ENCODE peak calls at places on chromosomes 2 and 18, in seven cellular contexts. One of them, this sample, is unnamed.

GRCh38 chr2:48699377-48699951 is 56.1 kb downstream of the LHCGR start:
- DNase-seq in lower lobe of right lung: no peak
- DNase-seq in tibial artery: no peak
- DNase-seq in RWPE2: no peak
- DNase-seq in GM13976: no peak
- DNase-seq in pancreas: no peak
- DNase-seq in endothelial cell: no peak
- DNase-seq in this sample: no peak

GRCh38 chr18:41745166-41746049 is 209.6 kb upstream of the PIK3C3 start:
- DNase-seq in lower lobe of right lung: no peak
- DNase-seq in tibial artery: no peak
- DNase-seq in RWPE2: peak
- DNase-seq in GM13976: peak
- DNase-seq in pancreas: peak
- DNase-seq in endothelial cell: peak
- DNase-seq in this sample: no peak

GRCh38 chr18:75083761-75084160 is 125.2 kb downstream of the PTGR3 start:
- DNase-seq in lower lobe of right lung: no peak
- DNase-seq in tibial artery: no peak
- DNase-seq in RWPE2: no peak
- DNase-seq in GM13976: no peak
- DNase-seq in pancreas: no peak
- DNase-seq in endothelial cell: no peak
- DNase-seq in this sample: peak

GRCh38 chr2:68565858-68566257 is 77.5 kb upstream of the PROKR1 start:
- DNase-seq in lower lobe of right lung: no peak
- DNase-seq in tibial artery: no peak
- DNase-seq in RWPE2: no peak
- DNase-seq in GM13976: no peak
- DNase-seq in pancreas: no peak
- DNase-seq in endothelial cell: no peak
- DNase-seq in this sample: no peak

GRCh38 chr18:68436485-68436884 is 278.4 kb downstream of the TMX3 start:
- DNase-seq in lower lobe of right lung: no peak
- DNase-seq in tibial artery: no peak
- DNase-seq in RWPE2: no peak
- DNase-seq in GM13976: no peak
- DNase-seq in pancreas: no peak
- DNase-seq in endothelial cell: peak
- DNase-seq in this sample: no peak

GRCh38 chr2:127226520-127227263 is 6.6 kb upstream of the CYP27C1 start:
- DNase-seq in lower lobe of right lung: peak
- DNase-seq in tibial artery: no peak
- DNase-seq in RWPE2: peak
- DNase-seq in GM13976: peak
- DNase-seq in pancreas: peak
- DNase-seq in endothelial cell: no peak
- DNase-seq in this sample: no peak

GRCh38 chr2:203400805-203401585 is 72.8 kb downstream of the ABI2 start:
- DNase-seq in lower lobe of right lung: no peak
- DNase-seq in tibial artery: no peak
- DNase-seq in RWPE2: no peak
- DNase-seq in GM13976: no peak
- DNase-seq in pancreas: no peak
- DNase-seq in endothelial cell: no peak
- DNase-seq in this sample: no peak

GRCh38 chr2:6823111-6823510 is 42.6 kb downstream of the CMPK2 start:
- DNase-seq in lower lobe of right lung: no peak
- DNase-seq in tibial artery: no peak
- DNase-seq in RWPE2: no peak
- DNase-seq in GM13976: no peak
- DNase-seq in pancreas: no peak
- DNase-seq in endothelial cell: no peak
- DNase-seq in this sample: no peak

GRCh38 chr2:64543006-64543697 is 19.0 kb downstream of the AFTPH start:
- DNase-seq in lower lobe of right lung: no peak
- DNase-seq in tibial artery: no peak
- DNase-seq in RWPE2: no peak
- DNase-seq in GM13976: no peak
- DNase-seq in pancreas: no peak
- DNase-seq in endothelial cell: no peak
- DNase-seq in this sample: no peak

DNA sequence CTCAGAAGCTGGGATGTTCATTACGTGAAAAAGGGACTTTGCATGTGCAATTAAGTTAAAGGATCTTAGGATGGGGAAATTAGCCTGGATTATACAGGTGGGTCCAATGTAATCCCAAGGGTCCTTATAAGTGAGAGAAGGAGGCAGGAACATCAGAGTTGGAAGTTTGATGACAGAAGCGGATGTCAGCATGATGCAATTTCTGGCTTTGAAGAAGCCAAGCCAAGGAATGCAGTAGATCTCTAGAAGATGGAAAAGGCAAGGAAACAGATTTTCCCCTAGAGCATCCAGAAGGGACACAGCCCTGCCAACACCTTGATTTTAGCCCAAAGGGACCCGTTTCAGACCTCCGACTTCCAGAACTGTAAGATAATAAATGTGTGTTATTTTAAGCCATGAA is 136.4 kb downstream of the LNPK start:
- DNase-seq in lower lobe of right lung: no peak
- DNase-seq in tibial artery: no peak
- DNase-seq in RWPE2: no peak
- DNase-seq in GM13976: no peak
- DNase-seq in pancreas: no peak
- DNase-seq in endothelial cell: no peak
- DNase-seq in this sample: no peak
- TF ChIP-seq CTCF in lower lobe of right lung: no peak
- TF ChIP-seq CTCF in tibial artery: no peak
- TF ChIP-seq CTCF in RWPE2: no peak
- TF ChIP-seq CTCF in GM13976: no peak
- TF ChIP-seq CTCF in pancreas: no peak
- TF ChIP-seq CTCF in endothelial cell: no peak
- TF ChIP-seq CTCF in this sample: no peak

GRCh38 chr18:3329471-3329870 is 67.5 kb downstream of the MYL12B start:
- DNase-seq in lower lobe of right lung: no peak
- DNase-seq in tibial artery: no peak
- DNase-seq in RWPE2: no peak
- DNase-seq in GM13976: no peak
- DNase-seq in pancreas: no peak
- DNase-seq in endothelial cell: no peak
- DNase-seq in this sample: no peak
- TF ChIP-seq CTCF in lower lobe of right lung: no peak
- TF ChIP-seq CTCF in tibial artery: no peak
- TF ChIP-seq CTCF in RWPE2: no peak
- TF ChIP-seq CTCF in GM13976: no peak
- TF ChIP-seq CTCF in pancreas: no peak
- TF ChIP-seq CTCF in endothelial cell: no peak
- TF ChIP-seq CTCF in this sample: no peak

DNA sequence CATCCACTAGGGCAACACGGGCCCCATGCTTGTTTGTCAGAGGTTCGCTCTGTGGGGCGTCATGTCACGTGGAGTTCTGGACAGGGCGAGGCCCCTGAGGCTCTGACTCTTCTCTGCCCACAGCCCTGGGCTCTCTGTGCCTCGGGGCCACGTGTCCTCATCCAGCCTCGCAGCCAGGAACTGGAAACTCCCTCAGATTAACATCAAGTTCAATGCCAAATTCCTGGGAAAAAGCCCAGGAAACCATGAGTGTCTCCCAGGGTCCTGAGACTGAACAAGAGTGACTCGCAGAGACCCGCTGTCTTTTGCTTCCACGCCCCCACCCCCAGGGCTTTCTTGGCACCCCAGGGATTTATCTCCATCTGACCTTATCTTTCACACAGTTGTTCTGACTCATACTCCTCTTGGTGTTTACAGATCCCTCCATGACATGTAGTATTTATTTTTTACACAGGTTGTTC is 174.0 kb upstream of the PIEZO2 start:
- DNase-seq in lower lobe of right lung: no peak
- DNase-seq in tibial artery: no peak
- DNase-seq in RWPE2: no peak
- DNase-seq in GM13976: no peak
- DNase-seq in pancreas: peak
- DNase-seq in endothelial cell: no peak
- DNase-seq in this sample: no peak
- TF ChIP-seq CTCF in lower lobe of right lung: no peak
- TF ChIP-seq CTCF in tibial artery: no peak
- TF ChIP-seq CTCF in RWPE2: no peak
- TF ChIP-seq CTCF in GM13976: no peak
- TF ChIP-seq CTCF in pancreas: no peak
- TF ChIP-seq CTCF in endothelial cell: no peak
- TF ChIP-seq CTCF in this sample: peak

DNA sequence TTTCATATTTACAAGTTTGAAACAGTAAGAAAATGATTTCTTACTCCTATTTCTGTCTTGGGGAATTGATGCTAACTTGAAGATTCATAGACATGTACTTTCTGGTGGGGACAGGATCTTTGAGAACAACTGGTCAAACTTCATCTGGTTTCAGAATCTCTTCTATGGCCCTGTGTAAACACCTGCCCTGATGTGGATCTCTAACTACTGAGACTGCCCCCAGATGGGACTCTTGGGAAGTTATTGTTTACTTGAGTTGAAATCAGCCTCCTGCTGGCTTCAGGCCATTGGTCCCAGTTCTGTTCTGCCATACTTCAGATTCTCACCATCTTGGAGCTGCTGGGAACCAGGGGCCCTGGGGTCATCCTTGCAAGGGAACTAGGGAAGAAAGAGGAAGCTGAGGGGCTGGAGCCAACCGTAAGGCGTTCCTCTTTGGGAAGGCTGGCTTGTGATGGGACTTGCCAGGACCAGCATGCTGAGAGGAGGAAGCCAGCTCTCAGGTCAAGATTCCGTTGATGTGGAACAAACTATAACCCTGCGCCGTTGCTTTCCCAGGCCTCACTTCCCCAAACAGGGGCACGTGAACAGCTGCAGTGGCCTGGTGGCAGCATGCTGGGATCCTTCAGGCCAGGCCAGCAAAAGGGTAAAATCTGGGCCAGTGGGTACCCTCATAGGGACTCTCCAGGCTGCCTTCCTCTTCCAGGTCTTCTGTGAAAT is 135.5 kb upstream of the CXCR4 start:
- DNase-seq in lower lobe of right lung: peak
- DNase-seq in tibial artery: peak
- DNase-seq in RWPE2: no peak
- DNase-seq in GM13976: no peak
- DNase-seq in pancreas: no peak
- DNase-seq in endothelial cell: no peak
- DNase-seq in this sample: no peak
- TF ChIP-seq CTCF in lower lobe of right lung: no peak
- TF ChIP-seq CTCF in tibial artery: no peak
- TF ChIP-seq CTCF in RWPE2: no peak
- TF ChIP-seq CTCF in GM13976: no peak
- TF ChIP-seq CTCF in pancreas: no peak
- TF ChIP-seq CTCF in endothelial cell: no peak
- TF ChIP-seq CTCF in this sample: no peak

GRCh38 chr2:36371963-36372391 is 16.4 kb downstream of the CRIM1 start:
- DNase-seq in lower lobe of right lung: no peak
- DNase-seq in tibial artery: no peak
- DNase-seq in RWPE2: no peak
- DNase-seq in GM13976: no peak
- DNase-seq in pancreas: no peak
- DNase-seq in endothelial cell: no peak
- DNase-seq in this sample: no peak
- TF ChIP-seq CTCF in lower lobe of right lung: no peak
- TF ChIP-seq CTCF in tibial artery: no peak
- TF ChIP-seq CTCF in RWPE2: peak
- TF ChIP-seq CTCF in GM13976: no peak
- TF ChIP-seq CTCF in pancreas: no peak
- TF ChIP-seq CTCF in endothelial cell: no peak
- TF ChIP-seq CTCF in this sample: peak

This sample was measured in chondrocyte.